ENCODE peak calls at places on chromosome 11, in ten cellular contexts. I is heart left ventricle; G is left ventricle myocardium inferior; A is CD4-positive, CD25-positive, alpha-beta regulatory T cell; X is lower leg skin; R is astrocyte of the spinal cord; L is hepatocyte; Q is adipocyte; W is aorta; U is GM12865. S is an unnamed sample.

GRCh38 chr11:17578296-17578695 is 31.2 kb downstream of the OTOG start:
- DNase-seq in I (no peak), G (no peak), A (no peak), X (no peak), R (no peak), L (no peak), Q (no peak), W (no peak), U (no peak), S (no peak)

GRCh38 chr11:119647254-119647653 is 81.7 kb downstream of the NECTIN1 start:
- DNase-seq in I (no peak), G (no peak), A (no peak), X (no peak), R (no peak), L (no peak), Q (no peak), W (no peak), U (no peak), S (no peak)

GRCh38 chr11:3977078-3977477 is 117.5 kb upstream of the RRM1 start:
- DNase-seq in I (no peak), G (no peak), A (no peak), X (no peak), R (no peak), L (no peak), Q (no peak), W (no peak), U (no peak), S (no peak)

GRCh38 chr11:92915551-92915950 is 53.9 kb upstream of the MTNR1B start:
- DNase-seq in I (no peak), G (no peak), A (no peak), X (no peak), R (no peak), L (no peak), Q (no peak), W (no peak), U (no peak), S (no peak)

GRCh38 chr11:72805214-72805613 is 9.0 kb upstream of the ATG16L2 start:
- DNase-seq in I (no peak), G (no peak), A (no peak), X (no peak), R (no peak), L (no peak), Q (no peak), W (no peak), U (no peak), S (no peak)

GRCh38 chr11:95067828-95068244 is 1.1 kb downstream of the SRSF8 start:
- DNase-seq in I (no peak), G (no peak), A (no peak), X (no peak), R (no peak), L (no peak), Q (no peak), W (no peak), U (no peak), S (no peak)

GRCh38 chr11:114039551-114039950 is 20.0 kb upstream of the ZBTB16 start:
- DNase-seq in I (no peak), G (no peak), A (no peak), X (no peak), R (no peak), L (no peak), Q (no peak), W (no peak), U (no peak), S (no peak)

GRCh38 chr11:34468209-34468841 is 29.6 kb downstream of the CAT start:
- DNase-seq in I (no peak), G (no peak), A (no peak), X (no peak), R (peak), L (peak), Q (peak), W (no peak), U (peak), S (peak)

GRCh38 chr11:18366286-18366685 is 28.1 kb upstream of the LDHA start:
- DNase-seq in I (no peak), G (no peak), A (no peak), X (no peak), R (no peak), L (no peak), Q (no peak), W (no peak), U (no peak), S (no peak)

GRCh38 chr11:13260196-13260962 is 17.2 kb upstream of the BMAL1 start:
- DNase-seq in I (no peak), G (no peak), A (no peak), X (peak), R (no peak), L (no peak), Q (no peak), W (no peak), U (no peak), S (no peak)

GRCh38 chr11:31763296-31763695 is 47.8 kb downstream of the PAX6 start:
- DNase-seq in I (no peak), G (no peak), A (no peak), X (no peak), R (no peak), L (no peak), Q (no peak), W (no peak), U (no peak), S (no peak)

GRCh38 chr11:39461065-39461464 is 1998.4 kb downstream of the LRRC4C start:
- DNase-seq in I (no peak), G (no peak), A (no peak), X (no peak), R (no peak), L (no peak), Q (no peak), W (no peak), U (no peak), S (no peak)

GRCh38 chr11:134584001-134584561 is 172.0 kb upstream of the B3GAT1 start:
- DNase-seq in I (no peak), G (no peak), A (no peak), X (no peak), R (no peak), L (no peak), Q (no peak), W (no peak), U (no peak), S (no peak)

GRCh38 chr11:13297917-13298356 is 20.3 kb downstream of the BMAL1 start:
- DNase-seq in I (no peak), G (no peak), A (no peak), X (no peak), R (no peak), L (no peak), Q (no peak), W (no peak), U (peak), S (peak)

GRCh38 chr11:819943-820649 is 1.4 kb downstream of the PNPLA2 start:
- DNase-seq in I (peak), G (peak), A (peak), X (peak), R (peak), L (peak), Q (peak), W (peak), U (peak), S (peak)

GRCh38 chr11:63445720-63446119 is 45.2 kb downstream of the PLAAT5 start:
- DNase-seq in I (no peak), G (no peak), A (no peak), X (no peak), R (peak), L (no peak), Q (no peak), W (no peak), U (no peak), S (no peak)

GRCh38 chr11:82975882-82976281 is 74.3 kb downstream of the DDIAS start:
- DNase-seq in I (no peak), G (no peak), A (no peak), X (no peak), R (no peak), L (no peak), Q (no peak), W (no peak), U (no peak), S (no peak)

GRCh38 chr11:9019861-9020260 is 16.1 kb upstream of the NRIP3 start:
- DNase-seq in I (no peak), G (no peak), A (no peak), X (no peak), R (no peak), L (no peak), Q (no peak), W (no peak), U (no peak), S (no peak)

GRCh38 chr11:44648109-44648508 is 78.7 kb upstream of the TSPAN18 start:
- DNase-seq in I (no peak), G (no peak), A (no peak), X (no peak), R (no peak), L (no peak), Q (no peak), W (no peak), U (no peak), S (no peak)

GRCh38 chr11:44621784-44622183 is 56.3 kb downstream of the CD82 start:
- DNase-seq in I (peak), G (no peak), A (no peak), X (no peak), R (no peak), L (no peak), Q (no peak), W (no peak), U (no peak), S (no peak)

GRCh38 chr11:79423736-79424135 is 17.1 kb downstream of the TENM4 start:
- DNase-seq in I (no peak), G (no peak), A (no peak), X (no peak), R (no peak), L (no peak), Q (no peak), W (no peak), U (no peak), S (no peak)

GRCh38 chr11:72595292-72595684 is 78.9 kb downstream of the PDE2A start:
- DNase-seq in I (no peak), G (no peak), A (no peak), X (no peak), R (no peak), L (no peak), Q (no peak), W (no peak), U (no peak), S (no peak)

GRCh38 chr11:93831343-93832082 is 18.9 kb downstream of the VSTM5 start:
- DNase-seq in I (no peak), G (no peak), A (no peak), X (no peak), R (no peak), L (no peak), Q (no peak), W (no peak), U (no peak), S (no peak)

GRCh38 chr11:78168539-78169477 is 19.6 kb downstream of the KCTD21 start:
- DNase-seq in I (peak), G (peak), A (no peak), X (peak), R (peak), L (peak), Q (peak), W (peak), U (no peak), S (no peak)

GRCh38 chr11:8339592-8340022 is 75.9 kb upstream of the LMO1 start:
- DNase-seq in I (no peak), G (no peak), A (no peak), X (no peak), R (no peak), L (no peak), Q (no peak), W (no peak), U (no peak), S (no peak)

GRCh38 chr11:16738198-16738948 is at the start of gene C11orf58:
- DNase-seq in I (peak), G (peak), A (peak), X (peak), R (peak), L (peak), Q (peak), W (peak), U (peak), S (peak)

GRCh38 chr11:70460959-70461358 is 62.6 kb downstream of the CTTN start:
- DNase-seq in I (no peak), G (no peak), A (no peak), X (no peak), R (no peak), L (no peak), Q (no peak), W (no peak), U (no peak), S (no peak)

GRCh38 chr11:29282088-29282487 is 734.7 kb downstream of the KCNA4 start:
- DNase-seq in I (no peak), G (no peak), A (no peak), X (no peak), R (peak), L (peak), Q (peak), W (no peak), U (peak), S (no peak)

GRCh38 chr11:134633276-134633675 is 221.2 kb upstream of the B3GAT1 start:
- DNase-seq in I (no peak), G (no peak), A (no peak), X (no peak), R (no peak), L (no peak), Q (no peak), W (no peak), U (no peak), S (no peak)

GRCh38 chr11:107182983-107183382 is 164.7 kb upstream of the GUCY1A2 start:
- DNase-seq in I (no peak), G (no peak), A (no peak), X (no peak), R (peak), L (no peak), Q (no peak), W (no peak), U (no peak), S (no peak)

GRCh38 chr11:9260182-9261146 is 4.7 kb downstream of the DENND5A start:
- DNase-seq in I (no peak), G (no peak), A (no peak), X (no peak), R (no peak), L (no peak), Q (no peak), W (no peak), U (peak), S (no peak)

GRCh38 chr11:2083411-2083810 is 55.8 kb downstream of the IGF2 start:
- DNase-seq in I (no peak), G (no peak), A (no peak), X (no peak), R (no peak), L (no peak), Q (no peak), W (no peak), U (no peak), S (no peak)
- H3K4me3 ChIP-seq in I (no peak), G (no peak), A (no peak), X (no peak), R (no peak), L (no peak), Q (no peak), W (no peak), U (no peak), S (no peak)

GRCh38 chr11:6855971-6856542 is 6.8 kb upstream of the OR10A2 start:
- DNase-seq in I (no peak), G (no peak), A (no peak), X (no peak), R (peak), L (peak), Q (peak), W (no peak), U (no peak), S (no peak)

GRCh38 chr11:6845383-6845782 is at the start of gene OR10A5:
- DNase-seq in I (no peak), G (no peak), A (no peak), X (no peak), R (no peak), L (no peak), Q (no peak), W (no peak), U (no peak), S (no peak)

GRCh38 chr11:6850526-6850925 is 5.0 kb downstream of the OR10A5 start:
- DNase-seq in I (no peak), G (no peak), A (no peak), X (no peak), R (no peak), L (no peak), Q (no peak), W (no peak), U (no peak), S (no peak)
- H3K4me3 ChIP-seq in I (no peak), G (no peak), A (no peak), X (no peak), R (no peak), L (no peak), Q (no peak), W (no peak), U (no peak), S (no peak)

GRCh38 chr11:111302298-111302697 is 4.0 kb downstream of the POU2AF3 start:
- DNase-seq in I (no peak), G (no peak), A (no peak), X (no peak), R (no peak), L (no peak), Q (no peak), W (no peak), U (no peak), S (no peak)

GRCh38 chr11:111300569-111300968 is 2.2 kb downstream of the POU2AF3 start:
- DNase-seq in I (no peak), G (no peak), A (no peak), X (no peak), R (no peak), L (no peak), Q (no peak), W (no peak), U (no peak), S (no peak)

GRCh38 chr11:111301004-111301839 is 2.9 kb downstream of the POU2AF3 start:
- DNase-seq in I (no peak), G (no peak), A (no peak), X (no peak), R (no peak), L (no peak), Q (no peak), W (no peak), U (no peak), S (no peak)

GRCh38 chr11:111303476-111303875 is 5.1 kb downstream of the POU2AF3 start:
- DNase-seq in I (no peak), G (no peak), A (no peak), X (no peak), R (no peak), L (peak), Q (peak), W (no peak), U (no peak), S (no peak)

GRCh38 chr11:111301840-111302113 is 3.4 kb downstream of the POU2AF3 start:
- DNase-seq in I (no peak), G (no peak), A (no peak), X (no peak), R (no peak), L (no peak), Q (no peak), W (no peak), U (no peak), S (no peak)
- H3K4me3 ChIP-seq in I (no peak), G (no peak), A (no peak), X (no peak), R (no peak), L (no peak), Q (no peak), W (no peak), U (no peak), S (no peak)

GRCh38 chr11:10664005-10664404 is 29.6 kb downstream of the IRAG1 start:
- DNase-seq in I (peak), G (peak), A (no peak), X (no peak), R (peak), L (no peak), Q (no peak), W (no peak), U (no peak), S (no peak)
- H3K4me3 ChIP-seq in I (no peak), G (no peak), A (no peak), X (no peak), R (no peak), L (no peak), Q (no peak), W (no peak), U (no peak), S (no peak)

GRCh38 chr11:46203746-46204145 is 73.7 kb upstream of the CREB3L1 start:
- DNase-seq in I (no peak), G (no peak), A (no peak), X (no peak), R (no peak), L (no peak), Q (no peak), W (no peak), U (no peak), S (no peak)

GRCh38 chr11:46202149-46202548 is 75.3 kb upstream of the CREB3L1 start:
- DNase-seq in I (no peak), G (no peak), A (no peak), X (no peak), R (no peak), L (no peak), Q (no peak), W (no peak), U (no peak), S (no peak)

GRCh38 chr11:46198873-46199250 is 77.6 kb upstream of the PHF21A start:
- DNase-seq in I (no peak), G (no peak), A (no peak), X (no peak), R (no peak), L (no peak), Q (no peak), W (no peak), U (no peak), S (no peak)

GRCh38 chr11:46200537-46201281 is 76.8 kb upstream of the CREB3L1 start:
- DNase-seq in I (no peak), G (no peak), A (no peak), X (no peak), R (peak), L (no peak), Q (no peak), W (no peak), U (no peak), S (no peak)

GRCh38 chr11:46202696-46203391 is 74.6 kb upstream of the CREB3L1 start:
- DNase-seq in I (no peak), G (no peak), A (no peak), X (no peak), R (no peak), L (no peak), Q (no peak), W (no peak), U (no peak), S (no peak)
- H3K4me3 ChIP-seq in I (no peak), G (no peak), A (no peak), X (no peak), R (no peak), L (no peak), Q (no peak), W (no peak), U (no peak), S (no peak)